ENCODE peak calls at places on chromosomes 16 and 17, in five cellular contexts. Q, A, W, U and C are unnamed samples.

GRCh38 chr17:8300629-8301242 is 5.5 kb upstream of the SLC25A35 start:
- DNase-seq in Q (peak), W (peak), A (peak), U (peak), C (peak)

GRCh38 chr16:1492082-1492922 is 858 bp upstream of the TELO2 start:
- DNase-seq in U (no peak), A (no peak), Q (no peak), W (no peak), C (no peak)

GRCh38 chr16:2465653-2466415 is 5.3 kb upstream of the NTN3 start:
- DNase-seq in Q (no peak), A (peak), W (peak), U (no peak), C (no peak)

GRCh38 chr17:41705271-41705991 is 6.7 kb upstream of the GAST start:
- DNase-seq in U (no peak), A (no peak), Q (no peak), W (peak), C (peak)

GRCh38 chr16:74709477-74709877 is 8.8 kb upstream of the MLKL start:
- DNase-seq in U (no peak), A (peak), Q (peak), W (peak), C (peak)

GRCh38 chr17:82300707-82301270 is 16.6 kb downstream of the CD7 start:
- DNase-seq in Q (peak), U (no peak), W (peak), A (peak), C (no peak)

GRCh38 chr16:15574614-15574948 is 68.4 kb downstream of the MARF1 start:
- DNase-seq in A (no peak), W (no peak), U (no peak), Q (no peak), C (no peak)

GRCh38 chr16:67431805-67432476 is 1.0 kb downstream of the HSD11B2 start:
- DNase-seq in U (no peak), A (no peak), Q (peak), W (no peak), C (no peak)

GRCh38 chr17:76119409-76120371 is 16.1 kb upstream of the EXOC7 start:
- DNase-seq in U (no peak), W (no peak), Q (no peak), A (no peak), C (peak)
- TF ChIP-seq HDAC2 in U (no peak), W (no peak), Q (no peak), A (no peak), C (peak)

DNA sequence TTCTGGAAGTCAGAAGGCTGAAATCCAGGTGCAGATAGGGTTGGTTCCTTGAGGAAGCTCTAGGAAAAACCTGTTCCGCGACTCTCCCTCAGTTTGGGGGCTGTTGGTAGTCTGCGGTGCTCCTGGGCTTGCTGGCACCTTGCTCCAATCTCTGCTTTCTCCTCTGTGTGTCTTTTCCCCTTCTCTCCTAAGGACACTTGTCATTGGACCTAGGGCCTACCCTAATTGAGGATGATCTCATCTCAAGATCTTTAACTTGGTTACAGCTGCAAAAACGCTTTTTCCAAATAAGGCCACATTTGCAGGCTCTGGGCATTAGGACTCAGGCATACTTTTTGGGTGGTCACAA is 12.9 kb upstream of the CACNG4 start:
- DNase-seq in Q (no peak), A (peak), U (no peak), W (no peak), C (no peak)
- TF ChIP-seq HDAC2 in Q (no peak), A (no peak), U (no peak), W (no peak), C (no peak)

DNA sequence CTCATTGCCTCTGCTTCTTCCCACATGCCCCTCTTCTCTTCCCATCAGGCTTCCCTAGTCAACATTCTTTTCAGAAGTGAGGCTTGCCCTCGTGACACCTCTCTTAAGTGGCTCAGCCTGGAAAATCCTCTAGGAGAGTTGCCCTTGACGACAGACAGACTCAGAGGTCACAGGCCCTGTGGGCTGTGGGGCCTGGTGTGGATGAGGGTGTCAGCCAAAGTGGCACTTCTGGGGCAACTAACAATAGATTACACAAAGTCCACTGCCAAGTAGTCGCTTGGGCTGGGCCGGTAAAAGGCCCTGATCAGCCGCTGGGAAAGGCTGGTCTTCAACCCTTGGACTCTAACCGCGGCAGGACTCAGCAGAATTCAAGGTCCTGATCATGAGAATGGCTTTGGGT is 33.7 kb upstream of the METTL16 start:
- DNase-seq in A (no peak), W (no peak), Q (no peak), U (no peak), C (peak)
- TF ChIP-seq HDAC2 in A (no peak), W (no peak), Q (no peak), U (no peak), C (peak)

DNA sequence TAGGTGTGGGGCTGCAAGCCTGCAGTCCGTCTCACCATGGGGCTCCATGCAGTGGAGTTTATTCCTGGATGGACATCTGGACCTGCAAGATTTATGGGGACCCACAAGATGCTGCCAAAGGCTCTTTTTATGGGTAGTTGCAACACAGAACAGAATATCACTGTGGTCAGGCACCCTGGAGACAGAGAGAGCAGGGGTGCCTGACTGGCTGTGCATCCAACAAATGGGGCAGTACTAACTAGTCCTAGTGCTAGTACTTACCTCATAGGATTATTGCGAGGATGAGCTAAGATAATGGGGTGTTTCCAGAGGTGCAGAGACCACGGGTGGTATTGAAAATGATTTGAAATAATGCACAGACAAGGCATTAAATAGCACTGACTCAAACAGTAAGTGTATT is 42.4 kb upstream of the MMP2 start:
- DNase-seq in A (no peak), U (no peak), W (no peak), Q (no peak), C (no peak)
- TF ChIP-seq HDAC2 in A (no peak), U (no peak), W (no peak), Q (no peak), C (no peak)

GRCh38 chr17:1123397-1124237 is 56.2 kb downstream of the ABR start:
- DNase-seq in Q (no peak), A (no peak), W (no peak), U (no peak), C (no peak)
- TF ChIP-seq HDAC2 in Q (no peak), A (no peak), W (no peak), U (no peak), C (no peak)

GRCh38 chr17:78179372-78179771 is 7.5 kb downstream of the TK1 start:
- DNase-seq in Q (no peak), W (no peak), U (no peak), A (no peak), C (no peak)
- TF ChIP-seq HDAC2 in Q (no peak), W (no peak), U (no peak), A (no peak), C (no peak)

GRCh38 chr16:50253511-50253903 is 12.8 kb upstream of the ADCY7 start:
- DNase-seq in U (no peak), Q (peak), W (no peak), A (no peak), C (no peak)

GRCh38 chr16:50252082-50252611 is 14.2 kb upstream of the ADCY7 start:
- DNase-seq in U (no peak), W (no peak), A (no peak), Q (no peak), C (no peak)

GRCh38 chr16:50251375-50252081 is 14.8 kb upstream of the ADCY7 start:
- DNase-seq in W (no peak), A (no peak), U (no peak), Q (no peak), C (no peak)

GRCh38 chr16:50254072-50254471 is 12.3 kb upstream of the ADCY7 start:
- DNase-seq in W (no peak), U (no peak), Q (peak), A (no peak), C (no peak)

DNA sequence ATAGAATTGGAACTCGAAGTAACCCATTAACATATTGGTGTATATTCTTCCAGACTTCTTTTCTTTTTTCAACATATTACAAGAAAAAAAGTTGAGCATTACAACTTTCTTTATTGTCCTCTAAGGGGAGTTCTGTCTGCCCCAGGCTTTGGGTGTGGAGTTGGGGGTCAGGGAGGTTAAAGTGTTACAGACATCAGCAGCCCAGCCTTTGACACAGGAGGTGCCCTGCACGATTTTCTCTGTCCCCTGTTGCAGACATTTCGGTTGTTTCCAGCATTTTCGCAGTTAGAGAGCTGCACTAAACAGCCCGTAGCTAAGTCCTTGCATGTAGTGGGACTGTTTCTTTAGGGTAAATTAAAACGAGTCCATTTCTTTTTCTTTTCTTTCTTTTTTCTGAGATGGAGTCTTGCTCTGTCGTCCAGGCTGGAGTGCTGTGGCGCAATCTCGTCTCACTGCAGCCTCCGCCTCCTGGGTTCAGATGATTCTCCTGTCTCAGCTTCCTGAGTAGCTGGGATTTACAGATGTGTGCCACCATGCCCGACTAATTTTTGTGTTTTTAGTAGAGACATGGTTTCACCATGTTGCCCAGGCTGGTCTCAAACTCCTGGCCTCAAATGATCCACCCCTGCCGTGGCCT is 13.4 kb upstream of the ADCY7 start:
- DNase-seq in A (no peak), Q (no peak), U (no peak), W (no peak), C (no peak)
- TF ChIP-seq HDAC2 in A (no peak), Q (no peak), U (no peak), W (no peak), C (no peak)

DNA sequence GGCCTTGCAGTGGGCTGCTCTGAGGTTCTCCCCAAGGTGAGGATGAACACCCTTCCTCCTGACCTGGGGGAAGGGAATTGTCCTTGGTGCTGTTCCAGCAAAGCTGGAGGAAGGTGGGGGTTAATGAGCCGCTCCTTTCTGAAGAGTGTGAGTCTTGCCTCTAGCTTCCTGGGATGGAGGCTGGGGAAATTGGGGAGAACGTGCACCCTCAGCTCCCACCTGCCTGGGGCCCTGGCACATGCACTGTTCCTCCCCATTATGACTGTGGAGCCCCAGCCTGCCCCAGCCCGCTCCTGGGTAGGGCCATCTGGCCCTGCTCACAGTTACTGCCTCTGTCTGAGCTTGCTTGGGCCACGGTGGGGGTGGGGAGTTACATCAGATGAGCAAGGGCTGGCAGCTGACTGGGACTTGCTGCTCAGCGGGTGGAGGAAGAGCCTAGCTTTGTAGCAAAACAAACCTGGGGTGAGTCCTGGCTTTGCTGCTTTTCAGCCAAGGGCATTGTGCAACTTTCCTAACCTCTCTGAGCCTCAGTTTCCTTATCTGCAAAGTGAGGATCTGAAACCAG is 11.1 kb downstream of the TNS4 start:
- DNase-seq in A (peak), Q (no peak), W (peak), U (no peak), C (no peak)
- TF ChIP-seq HDAC2 in A (no peak), Q (no peak), W (no peak), U (no peak), C (no peak)

GRCh38 chr17:73759324-73760185 is 115.3 kb upstream of the SDK2 start:
- DNase-seq in A (no peak), U (no peak), Q (no peak), W (no peak), C (no peak)
- TF ChIP-seq HDAC2 in A (no peak), U (no peak), Q (no peak), W (no peak), C (no peak)

DNA sequence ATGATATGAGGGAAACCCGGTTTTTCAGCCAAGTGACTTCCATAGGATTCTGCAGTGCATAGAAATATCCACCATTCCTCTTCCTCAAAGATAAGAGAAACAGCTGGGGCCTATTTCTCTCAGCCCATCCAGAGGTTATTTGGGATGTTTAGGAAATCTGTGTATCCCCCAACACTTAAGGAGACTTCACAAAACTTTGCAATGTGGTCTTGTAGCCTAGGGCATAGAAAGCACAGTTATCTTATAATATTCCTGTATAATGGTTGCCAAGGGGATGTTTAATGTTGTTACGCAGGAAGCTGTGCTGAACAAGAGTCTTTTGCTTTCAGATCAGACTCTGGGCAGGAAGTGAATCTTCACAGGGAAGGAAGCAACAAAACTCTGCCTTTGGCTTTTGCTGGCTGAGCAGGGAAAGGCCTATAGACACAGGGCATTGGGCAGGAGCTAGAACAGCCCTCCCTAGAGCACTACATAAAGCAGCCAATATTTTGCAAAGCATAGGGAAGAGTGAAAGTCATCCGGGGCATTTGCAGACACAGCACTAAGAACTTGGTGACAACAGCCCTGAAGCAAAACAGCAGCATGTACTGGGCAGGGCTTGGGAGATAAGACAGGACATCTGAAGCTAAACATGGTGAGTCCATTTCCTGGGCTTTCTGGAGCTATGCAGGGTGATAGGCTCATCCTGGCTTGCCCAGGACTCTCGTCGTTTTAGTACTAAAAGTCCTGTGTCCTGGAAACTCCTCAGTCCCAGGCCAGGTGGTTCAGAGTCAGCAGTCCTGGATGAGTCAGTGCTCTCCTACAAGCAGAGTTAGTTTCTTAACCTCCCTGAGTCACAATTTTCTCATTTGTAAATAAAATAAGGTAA is 18.7 kb upstream of the BEAN1 start:
- DNase-seq in U (no peak), W (no peak), A (peak), Q (no peak), C (peak)
- TF ChIP-seq HDAC2 in U (no peak), W (no peak), A (no peak), Q (no peak), C (peak)